ENCODE peak calls at places on chromosomes 12 and 14, in eight cellular contexts. K, W, N, T, R, B, V and Z are unnamed samples.

GRCh38 chr14:23953464-23954278 is at the start of gene DHRS4:
- DNase-seq in R (peak; percentile 88), V (peak; percentile 86), N (peak; percentile 72), B (peak; percentile 84), W (peak; percentile 94), T (peak; percentile 86), K (peak; percentile 67), Z (peak; percentile 91)

GRCh38 chr12:67034110-67034879 is 234.9 kb upstream of the CAND1 start:
- DNase-seq in V (no peak), B (peak; percentile 96), K (no peak), T (peak; percentile 81), R (no peak), W (no peak), N (peak; percentile 55), Z (no peak)

GRCh38 chr12:40058721-40059190 is 47.1 kb downstream of the SLC2A13 start:
- DNase-seq in B (no peak), W (no peak), N (no peak), K (no peak), R (no peak), T (peak; percentile 50), V (no peak), Z (no peak)

GRCh38 chr14:72544615-72545387 is 349.1 kb downstream of the DPF3 start:
- DNase-seq in B (no peak), V (peak; percentile 69), N (no peak), K (no peak), R (peak; percentile 86), T (no peak), W (no peak), Z (peak; percentile 42)

GRCh38 chr12:86234309-86234708 is 21.9 kb downstream of the MGAT4C start:
- DNase-seq in R (no peak), K (no peak), T (no peak), B (no peak), N (peak; percentile 46), V (no peak), W (no peak), Z (no peak)

GRCh38 chr12:46580445-46580844 is 207.9 kb upstream of the SLC38A2 start:
- DNase-seq in V (no peak), K (no peak), N (no peak), R (no peak), W (no peak), B (no peak), T (no peak), Z (no peak)

GRCh38 chr14:58540693-58541092 is 97.1 kb upstream of the DACT1 start:
- DNase-seq in T (no peak), V (no peak), W (no peak), K (no peak), B (peak; percentile 51), N (no peak), R (no peak), Z (no peak)

GRCh38 chr12:24661657-24662096 is 287.2 kb downstream of the BCAT1 start:
- DNase-seq in N (peak; percentile 63), R (no peak), V (no peak), K (no peak), W (peak; percentile 70), T (peak; percentile 9), B (no peak), Z (no peak)

GRCh38 chr12:85423947-85424346 is 143.9 kb downstream of the ALX1 start:
- DNase-seq in R (no peak), B (no peak), N (no peak), V (no peak), W (no peak), T (no peak), K (no peak), Z (no peak)

GRCh38 chr14:102262894-102263462 is 42.0 kb downstream of the MOK start:
- DNase-seq in B (peak; percentile 96), K (peak; percentile 29), N (peak; percentile 66), V (peak; percentile 46), T (peak; percentile 94), R (peak; percentile 53), W (peak; percentile 95), Z (peak; percentile 73)

GRCh38 chr12:70258605-70259403 is 15.6 kb downstream of the CNOT2 start:
- DNase-seq in N (no peak), K (no peak), R (no peak), T (peak; percentile 62), V (no peak), W (peak; percentile 16), B (no peak), Z (no peak)

GRCh38 chr12:70245458-70245857 is 2.2 kb downstream of the CNOT2 start:
- DNase-seq in K (no peak), V (no peak), W (no peak), T (no peak), B (no peak), R (no peak), N (no peak), Z (no peak)

GRCh38 chr14:44154889-44155288 is 352.2 kb downstream of the FSCB start:
- DNase-seq in W (no peak), N (no peak), T (no peak), R (no peak), K (no peak), V (no peak), B (peak; percentile 50), Z (peak; percentile 44)

GRCh38 chr12:58917699-58918334 is 2.5 kb downstream of the LRIG3 start:
- DNase-seq in W (no peak), B (peak; percentile 22), R (no peak), T (no peak), V (no peak), K (no peak), N (no peak), Z (no peak)

GRCh38 chr14:71290960-71291466 is 383.8 kb downstream of the PCNX1 start:
- DNase-seq in B (peak; percentile 99), V (no peak), R (no peak), K (peak; percentile 23), W (peak; percentile 31), N (peak; percentile 91), T (peak; percentile 89), Z (no peak)

GRCh38 chr14:99612065-99612736 is 8.2 kb upstream of the CCDC85C start:
- DNase-seq in W (no peak), N (no peak), V (no peak), T (peak; percentile 94), B (no peak), K (no peak), R (no peak), Z (peak; percentile 4)

GRCh38 chr14:67856806-67857205 is 37.2 kb downstream of the RAD51B start:
- DNase-seq in W (no peak), B (peak; percentile 59), T (no peak), N (peak; percentile 69), V (no peak), R (no peak), K (no peak), Z (peak; percentile 31)

GRCh38 chr14:77822741-77823140 is 22.8 kb downstream of the ADCK1 start:
- DNase-seq in T (no peak), R (no peak), N (no peak), B (no peak), V (no peak), W (no peak), K (no peak), Z (no peak)

GRCh38 chr12:95989504-95990123 is 6.5 kb downstream of the HAL start:
- DNase-seq in K (no peak), B (no peak), R (no peak), W (no peak), N (no peak), T (no peak), V (no peak), Z (no peak)

GRCh38 chr14:95683793-95684192 is 2.4 kb upstream of the TCL1B start:
- DNase-seq in B (peak; percentile 23), V (peak; percentile 75), R (peak; percentile 72), K (peak; percentile 32), T (no peak), N (no peak), W (peak; percentile 11), Z (no peak)
- H3K4me1 ChIP-seq in B (no peaks in the 10 kb centered on the region), V (peaks cover 16% of the 10 kb centered on the region), R (peaks cover 4% of the 10 kb centered on the region), K (no peaks in the 10 kb centered on the region), T (no peaks in the 10 kb centered on the region), N (no peaks in the 10 kb centered on the region), W (no peaks in the 10 kb centered on the region), Z (no peaks in the 10 kb centered on the region)

GRCh38 chr12:6295187-6295811 is 15.2 kb upstream of the PLEKHG6 start:
- DNase-seq in W (peak; percentile 98), N (peak; percentile 72), R (no peak), T (peak; percentile 93), K (peak; percentile 69), V (peak; percentile 36), B (peak; percentile 88), Z (peak; percentile 86)
- H3K4me2 ChIP-seq in W (peak overlapping the region; percentile 95), N (peak overlapping the region; percentile 23), R (no peak overlapping the region), T (peak overlapping the region; percentile 3), K (peak overlapping the region; percentile 42), V (no peak overlapping the region), B (peak overlapping the region; percentile 45), Z (no peak overlapping the region)

DNA sequence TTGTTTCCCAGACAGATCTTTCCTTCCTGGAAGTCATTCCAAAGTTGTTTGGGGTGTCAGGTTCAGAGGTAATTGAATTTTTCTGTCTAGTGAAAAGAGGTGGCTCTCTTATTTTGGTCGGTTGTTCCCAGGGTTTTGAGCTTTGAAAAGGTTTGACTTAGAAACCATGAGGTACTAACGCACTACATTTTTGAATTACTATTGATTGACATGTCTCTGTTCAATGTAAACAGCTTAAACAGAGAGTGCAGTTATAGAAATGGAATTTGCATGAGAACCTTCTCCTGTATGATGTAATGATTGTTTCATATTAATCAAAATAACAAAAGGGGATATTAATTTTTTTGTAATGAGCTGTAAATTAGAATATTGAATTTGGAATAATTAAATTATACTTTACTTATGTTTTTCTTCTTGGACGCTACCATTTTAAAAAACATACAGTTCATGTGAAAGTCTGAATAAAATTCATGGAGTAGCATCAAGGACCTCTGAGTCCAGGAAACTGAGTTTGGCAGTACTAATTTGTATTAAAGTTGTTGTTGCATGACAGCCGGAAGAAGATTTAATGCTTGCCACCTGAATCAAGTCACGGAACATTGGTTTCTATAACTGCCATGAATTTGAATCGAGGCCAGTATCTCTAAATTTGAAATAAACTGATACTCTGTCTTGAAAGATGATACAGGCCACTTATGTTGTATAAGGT is 41.7 kb downstream of the NPAS3 start:
- DNase-seq in T (no peak), B (no peak), K (no peak), W (no peak), V (no peak), R (no peak), N (no peak), Z (no peak)
- H3K4me1 ChIP-seq in T (no peaks in the 10 kb centered on the region), B (no peaks in the 10 kb centered on the region), K (no peaks in the 10 kb centered on the region), W (no peaks in the 10 kb centered on the region), V (no peaks in the 10 kb centered on the region), R (no peaks in the 10 kb centered on the region), N (no peaks in the 10 kb centered on the region), Z (no peaks in the 10 kb centered on the region)

GRCh38 chr14:89228921-89229639 is 188.0 kb downstream of the FOXN3 start:
- DNase-seq in K (no peak), N (no peak), R (no peak), W (no peak), B (no peak), V (no peak), T (no peak), Z (peak; percentile 44)

GRCh38 chr14:89226789-89227489 is 190.1 kb downstream of the FOXN3 start:
- DNase-seq in T (no peak), W (no peak), R (no peak), N (no peak), K (no peak), B (no peak), V (no peak), Z (no peak)

GRCh38 chr14:89225607-89226006 is 191.4 kb downstream of the FOXN3 start:
- DNase-seq in B (no peak), K (no peak), V (no peak), R (no peak), T (no peak), N (no peak), W (no peak), Z (no peak)

GRCh38 chr14:89231426-89232113 is 185.5 kb downstream of the FOXN3 start:
- DNase-seq in K (no peak), V (no peak), T (no peak), W (no peak), R (no peak), B (no peak), N (no peak), Z (no peak)

GRCh38 chr14:89227490-89227834 is 189.6 kb downstream of the FOXN3 start:
- DNase-seq in N (peak; percentile 41), B (no peak), W (no peak), R (no peak), T (no peak), V (no peak), K (no peak), Z (no peak)
- H3K4me2 ChIP-seq in N (no peak overlapping the region), B (no peak overlapping the region), W (no peak overlapping the region), R (no peak overlapping the region), T (no peak overlapping the region), V (no peak overlapping the region), K (no peak overlapping the region), Z (no peak overlapping the region)